ENCODE peak calls at places on chromosomes 3 and 15, in four cellular contexts. One of them, this sample, is unnamed.

GRCh38 chr15:88247914-88248313 is 8.6 kb downstream of the NTRK3 start:
- DNase-seq in AG04449: no peak
- DNase-seq in foreskin fibroblast: no peak
- DNase-seq in cardiac fibroblast: no peak
- DNase-seq in this sample: no peak

GRCh38 chr3:169218314-169218983 is 445.1 kb downstream of the MECOM start:
- DNase-seq in AG04449: no peak
- DNase-seq in foreskin fibroblast: peak
- DNase-seq in cardiac fibroblast: peak
- DNase-seq in this sample: no peak

GRCh38 chr15:78988361-78988911 is 43.6 kb upstream of the CTSH start:
- DNase-seq in AG04449: peak
- DNase-seq in foreskin fibroblast: peak
- DNase-seq in cardiac fibroblast: peak
- DNase-seq in this sample: peak

GRCh38 chr3:140285380-140285779 is 350.4 kb downstream of the CLSTN2 start:
- DNase-seq in AG04449: no peak
- DNase-seq in foreskin fibroblast: no peak
- DNase-seq in cardiac fibroblast: no peak
- DNase-seq in this sample: no peak

GRCh38 chr3:45226206-45226915 is at the start of gene TMEM158:
- DNase-seq in AG04449: no peak
- DNase-seq in foreskin fibroblast: peak
- DNase-seq in cardiac fibroblast: peak
- DNase-seq in this sample: no peak

GRCh38 chr3:38648659-38649499 is 608 bp downstream of the SCN5A start:
- DNase-seq in AG04449: no peak
- DNase-seq in foreskin fibroblast: no peak
- DNase-seq in cardiac fibroblast: no peak
- DNase-seq in this sample: no peak

GRCh38 chr15:80010131-80010673 is 39.2 kb upstream of the BCL2A1 start:
- DNase-seq in AG04449: no peak
- DNase-seq in foreskin fibroblast: peak
- DNase-seq in cardiac fibroblast: peak
- DNase-seq in this sample: no peak

GRCh38 chr15:78734441-78735064 is 76.7 kb downstream of the ADAMTS7 start:
- DNase-seq in AG04449: no peak
- DNase-seq in foreskin fibroblast: no peak
- DNase-seq in cardiac fibroblast: no peak
- DNase-seq in this sample: no peak

GRCh38 chr3:161081675-161082462 is 23.3 kb downstream of the B3GALNT1 start:
- DNase-seq in AG04449: no peak
- DNase-seq in foreskin fibroblast: no peak
- DNase-seq in cardiac fibroblast: peak
- DNase-seq in this sample: no peak

GRCh38 chr3:170081079-170081741 is 43.4 kb downstream of the GPR160 start:
- DNase-seq in AG04449: peak
- DNase-seq in foreskin fibroblast: peak
- DNase-seq in cardiac fibroblast: peak
- DNase-seq in this sample: peak

GRCh38 chr15:89665449-89666146 is 10.3 kb upstream of the KIF7 start:
- DNase-seq in AG04449: no peak
- DNase-seq in foreskin fibroblast: peak
- DNase-seq in cardiac fibroblast: peak
- DNase-seq in this sample: no peak

GRCh38 chr15:101026686-101027272 is 107.6 kb downstream of the LRRK1 start:
- DNase-seq in AG04449: no peak
- DNase-seq in foreskin fibroblast: no peak
- DNase-seq in cardiac fibroblast: no peak
- DNase-seq in this sample: no peak

GRCh38 chr3:144032531-144033234 is 61.1 kb downstream of the DIPK2A start:
- DNase-seq in AG04449: no peak
- DNase-seq in foreskin fibroblast: no peak
- DNase-seq in cardiac fibroblast: no peak
- DNase-seq in this sample: no peak

GRCh38 chr3:120420855-120421570 is 29.8 kb downstream of the FSTL1 start:
- DNase-seq in AG04449: no peak
- DNase-seq in foreskin fibroblast: no peak
- DNase-seq in cardiac fibroblast: peak
- DNase-seq in this sample: no peak
- TF ChIP-seq CTCF in AG04449: no peak
- TF ChIP-seq CTCF in foreskin fibroblast: peak
- TF ChIP-seq CTCF in cardiac fibroblast: peak
- TF ChIP-seq CTCF in this sample: peak

GRCh38 chr3:42957573-42957972 is 21.5 kb upstream of the GASK1A start:
- DNase-seq in AG04449: no peak
- DNase-seq in foreskin fibroblast: no peak
- DNase-seq in cardiac fibroblast: no peak
- DNase-seq in this sample: no peak
- TF ChIP-seq CTCF in AG04449: no peak
- TF ChIP-seq CTCF in foreskin fibroblast: peak
- TF ChIP-seq CTCF in cardiac fibroblast: no peak
- TF ChIP-seq CTCF in this sample: no peak

DNA sequence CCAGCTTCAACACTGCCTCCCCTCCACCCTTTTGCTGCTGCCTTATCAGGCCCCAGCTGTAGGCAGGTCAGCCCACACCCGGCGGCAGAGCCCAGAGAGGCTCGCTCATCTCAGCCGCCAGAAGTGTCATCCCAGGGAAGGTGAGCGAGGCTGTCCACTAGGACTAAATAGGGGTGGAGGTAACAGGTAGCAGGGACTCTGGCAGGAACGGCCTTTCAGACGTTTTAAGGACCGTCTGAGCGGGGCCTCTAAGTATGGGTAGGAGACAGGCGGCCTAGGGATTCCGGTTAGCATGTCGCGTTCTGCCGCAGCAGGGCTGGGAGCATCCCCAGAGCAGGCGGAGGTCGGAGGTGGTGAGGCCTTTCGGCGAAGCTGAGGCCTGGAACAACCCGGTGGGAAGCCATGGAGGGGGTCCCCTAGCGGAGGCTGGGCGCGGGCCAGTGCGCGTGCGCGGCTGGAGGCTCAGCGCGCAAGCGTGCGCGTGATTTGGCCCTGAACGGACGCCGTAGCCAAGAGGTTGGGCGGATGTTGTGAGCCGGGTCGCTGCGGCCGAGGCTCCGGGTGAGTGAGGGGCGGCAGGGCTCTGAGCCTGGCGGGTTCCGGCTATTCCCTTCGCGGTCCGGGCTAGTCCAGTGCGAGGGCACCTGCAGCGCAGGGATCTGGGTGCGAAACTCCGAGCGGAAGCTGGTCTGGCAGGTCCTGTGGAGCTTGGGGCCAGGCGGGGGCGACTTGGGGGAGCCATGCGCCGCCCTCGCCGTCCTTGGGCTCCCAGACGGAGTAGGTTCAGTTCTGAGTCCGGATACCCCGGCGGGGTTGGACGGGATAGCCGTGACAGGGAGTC is at the start of the genes MST1 and RNF123:
- DNase-seq in AG04449: peak
- DNase-seq in foreskin fibroblast: peak
- DNase-seq in cardiac fibroblast: peak
- DNase-seq in this sample: peak
- TF ChIP-seq CTCF in AG04449: peak
- TF ChIP-seq CTCF in foreskin fibroblast: peak
- TF ChIP-seq CTCF in cardiac fibroblast: peak
- TF ChIP-seq CTCF in this sample: peak

GRCh38 chr15:74815961-74816360 is 3.3 kb downstream of the LMAN1L start:
- DNase-seq in AG04449: no peak
- DNase-seq in foreskin fibroblast: no peak
- DNase-seq in cardiac fibroblast: no peak
- DNase-seq in this sample: no peak

GRCh38 chr15:74816624-74817369 is 4.2 kb downstream of the LMAN1L start:
- DNase-seq in AG04449: no peak
- DNase-seq in foreskin fibroblast: no peak
- DNase-seq in cardiac fibroblast: no peak
- DNase-seq in this sample: no peak

GRCh38 chr15:74815121-74815933 is 2.7 kb downstream of the LMAN1L start:
- DNase-seq in AG04449: no peak
- DNase-seq in foreskin fibroblast: no peak
- DNase-seq in cardiac fibroblast: no peak
- DNase-seq in this sample: no peak

GRCh38 chr15:74820056-74820455 is 6.4 kb upstream of the CPLX3 start:
- DNase-seq in AG04449: no peak
- DNase-seq in foreskin fibroblast: no peak
- DNase-seq in cardiac fibroblast: no peak
- DNase-seq in this sample: no peak

GRCh38 chr15:74817370-74817737 is 4.7 kb downstream of the LMAN1L start:
- DNase-seq in AG04449: no peak
- DNase-seq in foreskin fibroblast: no peak
- DNase-seq in cardiac fibroblast: peak
- DNase-seq in this sample: no peak
- TF ChIP-seq CTCF in AG04449: peak
- TF ChIP-seq CTCF in foreskin fibroblast: peak
- TF ChIP-seq CTCF in cardiac fibroblast: peak
- TF ChIP-seq CTCF in this sample: peak

This sample was measured in AG09319.